ENCODE peak calls at places on chromosomes 2 and 18, in six cellular contexts. One of them, this sample, is unnamed.

GRCh38 chr18:4510709-4511108 is 55.6 kb upstream of the DLGAP1 start:
- DNase-seq in left ventricle myocardium inferior: no peak
- DNase-seq in upper lobe of left lung: no peak
- DNase-seq in AG09309: no peak
- DNase-seq in neural progenitor cell: no peak
- DNase-seq in HCT116: no peak
- DNase-seq in this sample: peak

GRCh38 chr2:20925265-20925889 is 102.5 kb upstream of the LDAH start:
- DNase-seq in left ventricle myocardium inferior: no peak
- DNase-seq in upper lobe of left lung: no peak
- DNase-seq in AG09309: no peak
- DNase-seq in neural progenitor cell: peak
- DNase-seq in HCT116: no peak
- DNase-seq in this sample: no peak

GRCh38 chr2:233059797-233060499 is at the start of gene INPP5D:
- DNase-seq in left ventricle myocardium inferior: peak
- DNase-seq in upper lobe of left lung: peak
- DNase-seq in AG09309: no peak
- DNase-seq in neural progenitor cell: no peak
- DNase-seq in HCT116: no peak
- DNase-seq in this sample: peak

GRCh38 chr2:30823452-30823851 is 16.2 kb upstream of the CAPN13 start:
- DNase-seq in left ventricle myocardium inferior: no peak
- DNase-seq in upper lobe of left lung: peak
- DNase-seq in AG09309: no peak
- DNase-seq in neural progenitor cell: no peak
- DNase-seq in HCT116: no peak
- DNase-seq in this sample: no peak

GRCh38 chr18:54316071-54316820 is 41.4 kb downstream of the STARD6 start:
- DNase-seq in left ventricle myocardium inferior: no peak
- DNase-seq in upper lobe of left lung: no peak
- DNase-seq in AG09309: no peak
- DNase-seq in neural progenitor cell: no peak
- DNase-seq in HCT116: no peak
- DNase-seq in this sample: no peak

GRCh38 chr2:211745295-211746097 is 793.1 kb downstream of the ERBB4 start:
- DNase-seq in left ventricle myocardium inferior: no peak
- DNase-seq in upper lobe of left lung: no peak
- DNase-seq in AG09309: peak
- DNase-seq in neural progenitor cell: peak
- DNase-seq in HCT116: peak
- DNase-seq in this sample: peak

GRCh38 chr2:196335238-196335637 is 163.9 kb upstream of the STK17B start:
- DNase-seq in left ventricle myocardium inferior: no peak
- DNase-seq in upper lobe of left lung: no peak
- DNase-seq in AG09309: peak
- DNase-seq in neural progenitor cell: no peak
- DNase-seq in HCT116: no peak
- DNase-seq in this sample: no peak

GRCh38 chr2:82811946-82812345 is 1647.1 kb downstream of the SUCLG1 start:
- DNase-seq in left ventricle myocardium inferior: no peak
- DNase-seq in upper lobe of left lung: no peak
- DNase-seq in AG09309: no peak
- DNase-seq in neural progenitor cell: no peak
- DNase-seq in HCT116: no peak
- DNase-seq in this sample: no peak

GRCh38 chr18:76958692-76959341 is 136.5 kb downstream of the ZNF236 start:
- DNase-seq in left ventricle myocardium inferior: no peak
- DNase-seq in upper lobe of left lung: peak
- DNase-seq in AG09309: no peak
- DNase-seq in neural progenitor cell: no peak
- DNase-seq in HCT116: no peak
- DNase-seq in this sample: no peak

GRCh38 chr2:135874966-135875365 is 1.3 kb downstream of the MCM6 start:
- DNase-seq in left ventricle myocardium inferior: no peak
- DNase-seq in upper lobe of left lung: no peak
- DNase-seq in AG09309: no peak
- DNase-seq in neural progenitor cell: no peak
- DNase-seq in HCT116: no peak
- DNase-seq in this sample: no peak

GRCh38 chr2:106745468-106745867 is 140.5 kb downstream of the ST6GAL2 start:
- DNase-seq in left ventricle myocardium inferior: no peak
- DNase-seq in upper lobe of left lung: no peak
- DNase-seq in AG09309: no peak
- DNase-seq in neural progenitor cell: peak
- DNase-seq in HCT116: no peak
- DNase-seq in this sample: no peak

GRCh38 chr2:241123816-241124536 is 21.9 kb upstream of the MTERF4 start:
- DNase-seq in left ventricle myocardium inferior: no peak
- DNase-seq in upper lobe of left lung: no peak
- DNase-seq in AG09309: no peak
- DNase-seq in neural progenitor cell: no peak
- DNase-seq in HCT116: no peak
- DNase-seq in this sample: no peak

GRCh38 chr2:64700133-64700809 is 46.6 kb upstream of the SERTAD2 start:
- DNase-seq in left ventricle myocardium inferior: no peak
- DNase-seq in upper lobe of left lung: no peak
- DNase-seq in AG09309: peak
- DNase-seq in neural progenitor cell: no peak
- DNase-seq in HCT116: no peak
- DNase-seq in this sample: peak

GRCh38 chr2:237752761-237753165 is 45.8 kb upstream of the RBM44 start:
- DNase-seq in left ventricle myocardium inferior: no peak
- DNase-seq in upper lobe of left lung: no peak
- DNase-seq in AG09309: no peak
- DNase-seq in neural progenitor cell: no peak
- DNase-seq in HCT116: no peak
- DNase-seq in this sample: peak

GRCh38 chr2:231717281-231718180 is 9.2 kb downstream of the PTMA start:
- DNase-seq in left ventricle myocardium inferior: no peak
- DNase-seq in upper lobe of left lung: no peak
- DNase-seq in AG09309: no peak
- DNase-seq in neural progenitor cell: no peak
- DNase-seq in HCT116: peak
- DNase-seq in this sample: peak

GRCh38 chr2:37376421-37377186 is 32.2 kb downstream of the QPCT start:
- DNase-seq in left ventricle myocardium inferior: no peak
- DNase-seq in upper lobe of left lung: no peak
- DNase-seq in AG09309: peak
- DNase-seq in neural progenitor cell: no peak
- DNase-seq in HCT116: peak
- DNase-seq in this sample: peak

GRCh38 chr2:168176402-168176801 is 71.0 kb downstream of the STK39 start:
- DNase-seq in left ventricle myocardium inferior: no peak
- DNase-seq in upper lobe of left lung: no peak
- DNase-seq in AG09309: no peak
- DNase-seq in neural progenitor cell: no peak
- DNase-seq in HCT116: no peak
- DNase-seq in this sample: no peak

GRCh38 chr2:40666438-40666837 is 214.5 kb upstream of the SLC8A1 start:
- DNase-seq in left ventricle myocardium inferior: no peak
- DNase-seq in upper lobe of left lung: no peak
- DNase-seq in AG09309: peak
- DNase-seq in neural progenitor cell: no peak
- DNase-seq in HCT116: no peak
- DNase-seq in this sample: no peak

GRCh38 chr2:235493775-235494715 is at the start of gene AGAP1:
- DNase-seq in left ventricle myocardium inferior: peak
- DNase-seq in upper lobe of left lung: peak
- DNase-seq in AG09309: no peak
- DNase-seq in neural progenitor cell: peak
- DNase-seq in HCT116: peak
- DNase-seq in this sample: peak

GRCh38 chr2:12287220-12287751 is 429.4 kb upstream of the TRIB2 start:
- DNase-seq in left ventricle myocardium inferior: peak
- DNase-seq in upper lobe of left lung: no peak
- DNase-seq in AG09309: no peak
- DNase-seq in neural progenitor cell: no peak
- DNase-seq in HCT116: no peak
- DNase-seq in this sample: peak

GRCh38 chr2:216670266-216671080 is 24.9 kb downstream of the IGFBP5 start:
- DNase-seq in left ventricle myocardium inferior: no peak
- DNase-seq in upper lobe of left lung: no peak
- DNase-seq in AG09309: no peak
- DNase-seq in neural progenitor cell: no peak
- DNase-seq in HCT116: no peak
- DNase-seq in this sample: no peak

GRCh38 chr2:11123856-11124759 is 31.2 kb upstream of the SLC66A3 start:
- DNase-seq in left ventricle myocardium inferior: peak
- DNase-seq in upper lobe of left lung: peak
- DNase-seq in AG09309: no peak
- DNase-seq in neural progenitor cell: peak
- DNase-seq in HCT116: peak
- DNase-seq in this sample: peak

GRCh38 chr18:46366977-46367376 is 262.8 kb downstream of the HAUS1 start:
- DNase-seq in left ventricle myocardium inferior: no peak
- DNase-seq in upper lobe of left lung: no peak
- DNase-seq in AG09309: no peak
- DNase-seq in neural progenitor cell: no peak
- DNase-seq in HCT116: no peak
- DNase-seq in this sample: no peak

GRCh38 chr2:61356261-61356957 is 114.5 kb downstream of the USP34 start:
- DNase-seq in left ventricle myocardium inferior: no peak
- DNase-seq in upper lobe of left lung: no peak
- DNase-seq in AG09309: peak
- DNase-seq in neural progenitor cell: no peak
- DNase-seq in HCT116: no peak
- DNase-seq in this sample: peak

GRCh38 chr2:224429441-224429810 is 27.5 kb upstream of the FAM124B start:
- DNase-seq in left ventricle myocardium inferior: no peak
- DNase-seq in upper lobe of left lung: no peak
- DNase-seq in AG09309: no peak
- DNase-seq in neural progenitor cell: no peak
- DNase-seq in HCT116: no peak
- DNase-seq in this sample: no peak

GRCh38 chr18:44599409-44599808 is 81.3 kb upstream of the SETBP1 start:
- DNase-seq in left ventricle myocardium inferior: peak
- DNase-seq in upper lobe of left lung: no peak
- DNase-seq in AG09309: no peak
- DNase-seq in neural progenitor cell: no peak
- DNase-seq in HCT116: no peak
- DNase-seq in this sample: no peak

GRCh38 chr18:45567123-45567522 is 48.2 kb upstream of the SLC14A2 start:
- DNase-seq in left ventricle myocardium inferior: peak
- DNase-seq in upper lobe of left lung: no peak
- DNase-seq in AG09309: no peak
- DNase-seq in neural progenitor cell: no peak
- DNase-seq in HCT116: no peak
- DNase-seq in this sample: no peak

GRCh38 chr2:10775036-10775780 is 37.4 kb downstream of the PDIA6 start:
- DNase-seq in left ventricle myocardium inferior: no peak
- DNase-seq in upper lobe of left lung: no peak
- DNase-seq in AG09309: no peak
- DNase-seq in neural progenitor cell: peak
- DNase-seq in HCT116: no peak
- DNase-seq in this sample: no peak

GRCh38 chr18:12317664-12318333 is 9.8 kb downstream of the TUBB6 start:
- DNase-seq in left ventricle myocardium inferior: no peak
- DNase-seq in upper lobe of left lung: no peak
- DNase-seq in AG09309: no peak
- DNase-seq in neural progenitor cell: no peak
- DNase-seq in HCT116: no peak
- DNase-seq in this sample: no peak

GRCh38 chr2:234795974-234796690 is 155.7 kb upstream of the SH3BP4 start:
- DNase-seq in left ventricle myocardium inferior: no peak
- DNase-seq in upper lobe of left lung: no peak
- DNase-seq in AG09309: no peak
- DNase-seq in neural progenitor cell: no peak
- DNase-seq in HCT116: no peak
- DNase-seq in this sample: no peak

GRCh38 chr2:217785544-217786045 is 217.2 kb downstream of the TNS1 start:
- DNase-seq in left ventricle myocardium inferior: peak
- DNase-seq in upper lobe of left lung: no peak
- DNase-seq in AG09309: no peak
- DNase-seq in neural progenitor cell: peak
- DNase-seq in HCT116: peak
- DNase-seq in this sample: peak

GRCh38 chr2:221716434-221717303 is 144.6 kb upstream of the EPHA4 start:
- DNase-seq in left ventricle myocardium inferior: no peak
- DNase-seq in upper lobe of left lung: no peak
- DNase-seq in AG09309: peak
- DNase-seq in neural progenitor cell: no peak
- DNase-seq in HCT116: no peak
- DNase-seq in this sample: no peak

GRCh38 chr2:172253190-172254052 is 150.7 kb upstream of the DLX2 start:
- DNase-seq in left ventricle myocardium inferior: no peak
- DNase-seq in upper lobe of left lung: peak
- DNase-seq in AG09309: peak
- DNase-seq in neural progenitor cell: no peak
- DNase-seq in HCT116: peak
- DNase-seq in this sample: peak

GRCh38 chr18:21914739-21915319 is 174.2 kb downstream of the MIB1 start:
- DNase-seq in left ventricle myocardium inferior: no peak
- DNase-seq in upper lobe of left lung: no peak
- DNase-seq in AG09309: peak
- DNase-seq in neural progenitor cell: peak
- DNase-seq in HCT116: peak
- DNase-seq in this sample: peak
- TF ChIP-seq CTCF in left ventricle myocardium inferior: peak
- TF ChIP-seq CTCF in upper lobe of left lung: peak
- TF ChIP-seq CTCF in AG09309: peak
- TF ChIP-seq CTCF in neural progenitor cell: peak
- TF ChIP-seq CTCF in HCT116: peak
- TF ChIP-seq CTCF in this sample: peak

DNA sequence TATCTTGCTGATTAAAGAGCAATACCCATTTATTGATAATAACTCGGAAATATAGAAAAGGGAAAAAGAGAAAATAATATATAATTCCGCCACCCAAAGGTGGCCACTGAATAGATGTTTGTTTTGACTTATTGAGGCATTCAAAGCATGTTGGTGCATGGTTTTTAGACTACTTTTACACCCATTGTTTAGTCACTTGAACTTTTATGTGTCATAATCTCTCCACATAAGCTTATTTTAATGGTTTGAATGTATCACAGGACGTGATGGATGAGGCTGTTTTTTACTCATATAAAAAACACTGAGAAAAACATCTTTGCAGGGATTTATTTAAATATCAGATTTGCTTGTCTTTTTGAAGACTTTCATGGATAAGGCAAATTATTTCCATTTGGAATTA is 120.4 kb downstream of the ACKR3 start:
- DNase-seq in left ventricle myocardium inferior: no peak
- DNase-seq in upper lobe of left lung: no peak
- DNase-seq in AG09309: no peak
- DNase-seq in neural progenitor cell: no peak
- DNase-seq in HCT116: no peak
- DNase-seq in this sample: no peak
- H3K4me3 ChIP-seq in left ventricle myocardium inferior: no peak
- H3K4me3 ChIP-seq in upper lobe of left lung: no peak
- H3K4me3 ChIP-seq in AG09309: no peak
- H3K4me3 ChIP-seq in neural progenitor cell: no peak
- H3K4me3 ChIP-seq in HCT116: no peak
- H3K4me3 ChIP-seq in this sample: no peak

GRCh38 chr2:45439788-45440773 is 171.0 kb downstream of the SRBD1 start:
- DNase-seq in left ventricle myocardium inferior: no peak
- DNase-seq in upper lobe of left lung: no peak
- DNase-seq in AG09309: peak
- DNase-seq in neural progenitor cell: no peak
- DNase-seq in HCT116: no peak
- DNase-seq in this sample: peak
- TF ChIP-seq CTCF in left ventricle myocardium inferior: no peak
- TF ChIP-seq CTCF in upper lobe of left lung: no peak
- TF ChIP-seq CTCF in AG09309: peak
- TF ChIP-seq CTCF in neural progenitor cell: no peak
- TF ChIP-seq CTCF in HCT116: peak
- TF ChIP-seq CTCF in this sample: no peak

GRCh38 chr18:7754258-7754657 is 187.1 kb downstream of the PTPRM start:
- DNase-seq in left ventricle myocardium inferior: no peak
- DNase-seq in upper lobe of left lung: no peak
- DNase-seq in AG09309: no peak
- DNase-seq in neural progenitor cell: no peak
- DNase-seq in HCT116: no peak
- DNase-seq in this sample: no peak
- H3K4me3 ChIP-seq in left ventricle myocardium inferior: no peak
- H3K4me3 ChIP-seq in upper lobe of left lung: no peak
- H3K4me3 ChIP-seq in AG09309: no peak
- H3K4me3 ChIP-seq in neural progenitor cell: no peak
- H3K4me3 ChIP-seq in HCT116: no peak
- H3K4me3 ChIP-seq in this sample: no peak

This sample was measured in GM12865.